ENCODE peak calls at places on chromosomes 13 and 19, in nine cellular contexts. A, Y, G, D, V, F, C, J and K are unnamed samples. For H3K4me1, the result is how much of the 10 kb centered on the place peaks cover.

GRCh38 chr13:80040219-80040976 is 300.5 kb downstream of the SPRY2 start:
- DNase-seq in A (no peak), C (no peak), F (no peak), Y (no peak), J (no peak), D (peak), V (no peak), G (peak), K (no peak)

GRCh38 chr19:30227071-30227621 is 145.0 kb upstream of the ZNF536 start:
- DNase-seq in G (peak), J (no peak), V (no peak), A (no peak), Y (no peak), F (no peak), D (no peak), C (no peak), K (no peak)

GRCh38 chr13:96710166-96710866 is 284.0 kb downstream of the OXGR1 start:
- DNase-seq in J (no peak), A (no peak), G (peak), Y (no peak), V (no peak), F (no peak), C (no peak), D (no peak), K (no peak)

GRCh38 chr19:16324384-16325160 is at the start of gene KLF2:
- DNase-seq in A (peak), F (peak), J (peak), C (peak), V (peak), G (peak), Y (peak), D (peak), K (peak)

GRCh38 chr13:51826606-51827005 is 18.4 kb downstream of the TMEM272 start:
- DNase-seq in J (no peak), F (no peak), G (no peak), C (no peak), Y (peak), V (no peak), D (no peak), A (no peak), K (no peak)

GRCh38 chr13:26628706-26629105 is 71.2 kb downstream of the WASF3 start:
- DNase-seq in D (peak), A (no peak), F (no peak), C (no peak), Y (peak), G (peak), V (no peak), J (no peak), K (no peak)

GRCh38 chr13:110813646-110814624 is 100.4 kb downstream of the ING1 start:
- DNase-seq in D (no peak), Y (no peak), V (no peak), G (no peak), F (no peak), C (no peak), J (peak), A (no peak), K (peak)

GRCh38 chr13:45341034-45341798 is at the start of gene TPT1:
- DNase-seq in F (peak), C (peak), J (peak), D (peak), A (peak), Y (peak), V (peak), G (peak), K (peak)

GRCh38 chr13:32116210-32116609 is 84.6 kb downstream of the FRY start:
- DNase-seq in A (no peak), F (no peak), V (no peak), C (no peak), G (no peak), Y (no peak), D (no peak), J (no peak), K (no peak)

GRCh38 chr13:39858794-39859193 is 203.3 kb downstream of the COG6 start:
- DNase-seq in D (no peak), G (no peak), Y (no peak), J (no peak), C (no peak), V (no peak), A (no peak), F (no peak), K (no peak)

GRCh38 chr13:69641773-69642172 is 465.9 kb upstream of the ATXN8OS start:
- DNase-seq in F (no peak), J (no peak), C (no peak), V (no peak), G (no peak), Y (no peak), D (no peak), A (no peak), K (no peak)

GRCh38 chr19:13843104-13843921 is 33.6 kb upstream of the NANOS3 start:
- DNase-seq in F (no peak), Y (no peak), V (peak), G (peak), D (peak), J (peak), A (no peak), C (no peak), K (peak)

GRCh38 chr13:96824110-96824509 is 170.2 kb downstream of the OXGR1 start:
- DNase-seq in D (no peak), G (no peak), V (no peak), A (no peak), J (no peak), F (no peak), Y (no peak), C (no peak), K (no peak)

GRCh38 chr13:80224468-80224867 is 116.5 kb downstream of the SPRY2 start:
- DNase-seq in G (no peak), D (peak), C (no peak), F (no peak), J (no peak), V (no peak), Y (no peak), A (no peak), K (no peak)

GRCh38 chr13:112772929-112773328 is 83.1 kb downstream of the ATP11A start:
- DNase-seq in F (no peak), J (no peak), V (no peak), G (no peak), A (no peak), C (no peak), Y (no peak), D (no peak), K (no peak)

GRCh38 chr13:112771877-112772538 is 82.2 kb downstream of the ATP11A start:
- DNase-seq in A (no peak), G (no peak), C (no peak), V (no peak), F (peak), D (no peak), J (no peak), Y (no peak), K (no peak)

GRCh38 chr13:112773601-112774447 is 84.0 kb downstream of the ATP11A start:
- DNase-seq in C (no peak), J (no peak), A (no peak), V (no peak), G (no peak), F (peak), Y (no peak), D (no peak), K (no peak)

GRCh38 chr13:112771139-112771876 is 81.5 kb downstream of the ATP11A start:
- DNase-seq in F (no peak), C (no peak), V (no peak), Y (no peak), J (no peak), G (no peak), A (no peak), D (no peak), K (no peak)

GRCh38 chr13:112772539-112772909 is 82.7 kb downstream of the ATP11A start:
- DNase-seq in C (no peak), G (no peak), A (no peak), Y (no peak), V (no peak), J (no peak), F (no peak), D (no peak), K (no peak)
- H3K4me1 ChIP-seq in C (under half), G (under half), A (under half), Y (under half), V (under half), J (under half), F (under half), D (under half), K (under half)

DNA sequence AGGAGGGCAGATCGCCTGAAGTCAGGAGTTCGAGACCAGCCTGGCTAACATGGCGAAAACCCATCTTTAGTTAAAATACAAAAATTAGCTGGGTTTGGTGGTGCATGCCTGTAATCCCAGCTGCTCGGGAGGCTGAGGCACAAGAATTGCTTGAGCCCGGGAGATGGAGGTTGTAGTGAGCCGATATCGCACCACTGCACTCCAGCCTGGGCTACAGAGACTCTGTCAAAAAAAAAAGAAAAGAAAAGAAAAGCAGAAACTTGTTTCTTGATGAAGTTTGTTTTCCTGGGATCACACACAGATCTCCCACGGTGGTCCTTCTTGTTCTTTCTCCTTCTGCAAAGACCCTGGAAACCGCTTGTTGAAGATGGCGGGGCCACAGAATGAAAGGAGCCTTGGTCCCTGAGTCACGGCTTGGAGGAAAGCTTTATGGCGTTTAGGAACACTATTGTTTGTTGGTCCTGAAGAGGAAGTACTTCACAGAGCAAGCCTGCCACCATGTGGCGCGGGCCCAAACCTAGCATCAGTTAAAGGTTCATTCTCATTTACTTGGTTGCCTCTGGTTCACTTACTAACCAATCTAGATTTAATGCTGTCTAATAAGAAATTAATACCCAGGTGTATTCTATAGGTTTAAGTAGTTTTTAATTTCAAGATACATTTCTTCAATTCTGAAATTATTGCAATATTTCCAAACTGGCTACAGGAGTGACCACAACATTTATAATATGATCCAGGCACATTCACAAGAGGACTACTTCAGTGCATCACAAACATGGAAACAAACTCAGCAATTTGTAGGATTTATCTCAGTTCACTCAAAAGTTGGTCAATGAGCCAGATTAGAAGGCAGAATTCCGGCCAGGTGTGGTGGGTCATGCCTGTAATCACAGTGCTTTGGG is 21.3 kb upstream of the ARL11 start:
- DNase-seq in C (peak), J (peak), A (peak), F (peak), G (peak), Y (peak), D (peak), V (peak), K (peak)
- H3K4me3 ChIP-seq in C (peak), J (no peak), A (peak), F (peak), G (peak), Y (peak), D (peak), V (peak), K (peak)

GRCh38 chr19:5953034-5953589 is 24.8 kb downstream of the RANBP3 start:
- DNase-seq in G (no peak), Y (no peak), D (peak), C (no peak), A (no peak), J (no peak), F (no peak), V (no peak), K (no peak)
- H3K4me1 ChIP-seq in G (under half), Y (half or more), D (half or more), C (under half), A (half or more), J (under half), F (half or more), V (under half), K (half or more)

DNA sequence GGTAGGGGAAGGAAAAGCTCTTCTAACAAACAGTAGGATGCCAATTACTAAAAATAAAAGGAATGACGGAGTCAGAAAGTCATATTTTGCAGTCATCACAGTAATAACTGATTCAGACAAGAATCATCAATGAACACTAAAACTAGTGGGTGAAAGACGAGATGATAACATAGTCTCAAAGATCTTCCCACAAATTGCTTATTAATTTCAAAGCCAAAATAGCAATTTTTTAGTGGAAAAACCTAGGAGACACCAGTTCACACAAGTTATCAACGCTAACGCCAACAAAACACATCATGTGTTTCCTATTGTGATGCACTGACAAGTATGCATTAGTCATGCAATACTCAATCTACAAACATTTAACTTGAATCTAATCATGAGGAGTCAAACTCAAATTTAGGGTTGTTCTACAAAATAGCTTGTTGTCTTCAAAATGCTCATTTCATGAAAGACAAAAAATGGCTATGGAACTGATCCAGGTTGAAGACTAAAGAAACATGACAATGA is 18.6 kb downstream of the ZNF233 start:
- DNase-seq in V (no peak), C (no peak), F (no peak), G (peak), D (peak), A (no peak), Y (no peak), J (no peak), K (no peak)
- H3K4me3 ChIP-seq in V (no peak), C (no peak), F (no peak), G (no peak), D (no peak), A (no peak), Y (no peak), J (no peak), K (no peak)

GRCh38 chr19:39335168-39335567 is 675 bp downstream of the GMFG start:
- DNase-seq in F (no peak), J (no peak), V (no peak), A (no peak), C (no peak), Y (no peak), D (no peak), G (no peak), K (no peak)

GRCh38 chr19:39336483-39336882 is 640 bp upstream of the GMFG start:
- DNase-seq in V (no peak), J (no peak), F (no peak), A (no peak), Y (no peak), D (no peak), C (no peak), G (no peak), K (no peak)

GRCh38 chr19:39332293-39332692 is 3.5 kb downstream of the GMFG start:
- DNase-seq in C (no peak), G (no peak), J (no peak), D (no peak), Y (no peak), V (no peak), A (no peak), F (no peak), K (no peak)

GRCh38 chr19:39333507-39333906 is 2.3 kb downstream of the GMFG start:
- DNase-seq in A (no peak), V (no peak), F (no peak), G (no peak), J (no peak), Y (no peak), C (no peak), D (no peak), K (no peak)

DNA sequence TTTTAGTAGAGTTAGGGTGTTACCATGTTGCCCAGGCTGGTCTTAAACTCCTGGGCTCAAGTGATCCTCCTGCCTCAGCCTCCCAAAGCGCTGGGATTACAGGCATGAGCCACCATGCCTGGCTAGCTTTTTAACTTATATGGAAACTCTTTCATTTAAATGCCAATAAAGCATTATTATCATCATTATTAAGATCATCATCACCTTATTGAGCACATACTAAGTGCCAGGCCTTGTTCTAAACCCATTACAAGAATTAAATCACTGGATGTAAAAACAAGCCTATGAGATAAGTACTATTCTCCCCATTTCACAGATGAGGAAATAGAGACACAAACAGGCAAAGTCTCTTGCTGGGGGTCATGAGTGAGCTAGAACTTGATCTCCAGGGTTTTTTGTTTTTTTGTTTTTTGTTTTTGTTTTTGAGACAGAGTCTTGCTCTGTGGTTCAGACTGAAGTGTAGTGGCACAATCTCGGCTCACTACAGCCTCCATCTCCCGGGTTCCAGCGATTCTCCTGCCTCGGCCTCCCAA is 1.3 kb downstream of the GMFG start:
- DNase-seq in C (no peak), J (no peak), F (no peak), A (no peak), D (no peak), V (no peak), Y (no peak), G (no peak), K (no peak)
- H3K4me1 ChIP-seq in C (under half), J (under half), F (under half), A (under half), D (under half), V (under half), Y (under half), G (under half), K (under half)

DNA sequence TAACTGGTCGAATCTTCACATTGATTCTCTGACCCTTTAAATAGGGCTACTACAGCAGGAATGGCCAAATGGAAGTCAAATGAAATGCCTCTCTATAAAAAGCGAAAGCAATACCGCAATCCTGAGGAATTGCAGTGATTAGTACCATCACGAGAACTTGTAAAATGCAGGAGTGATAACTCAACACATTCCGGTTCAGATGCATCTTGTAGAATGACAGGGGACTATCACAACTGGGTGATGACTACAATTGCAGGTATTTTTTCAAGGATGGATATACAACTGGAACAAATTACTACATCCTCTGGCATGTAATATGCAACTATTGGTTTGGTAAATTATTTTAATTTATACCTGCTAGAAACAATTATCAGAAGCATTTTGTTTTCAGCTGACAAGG is 140.4 kb downstream of the PCDH20 start:
- DNase-seq in F (no peak), D (no peak), G (no peak), C (no peak), J (no peak), A (no peak), V (no peak), Y (no peak), K (no peak)
- H3K4me3 ChIP-seq in F (no peak), D (no peak), G (no peak), C (no peak), J (no peak), A (no peak), V (no peak), Y (no peak), K (no peak)